ENCODE peak calls at places on chromosome 19, in five cellular contexts. Z, U, T, B and M are unnamed samples.

GRCh38 chr19:16801599-16801998 is 27.6 kb upstream of the SIN3B start:
- DNase-seq in Z (no peak), U (no peak), T (no peak), B (no peak), M (no peak)

GRCh38 chr19:4206818-4207484 is 22.4 kb upstream of the EBI3 start:
- DNase-seq in Z (no peak), U (no peak), T (no peak), B (no peak), M (no peak)

GRCh38 chr19:8321067-8321759 is at the start of the genes NDUFA7 and RPS28:
- DNase-seq in Z (peak), U (peak), T (peak), B (peak), M (peak)

GRCh38 chr19:39351537-39352037 is 9.4 kb downstream of the SAMD4B start:
- DNase-seq in Z (no peak), U (no peak), T (no peak), B (no peak), M (peak)

GRCh38 chr19:53130506-53130905 is 2.2 kb downstream of the ZNF415 start:
- DNase-seq in Z (no peak), U (no peak), T (no peak), B (no peak), M (no peak)

GRCh38 chr19:1315470-1316166 is 29.9 kb downstream of the EFNA2 start:
- DNase-seq in Z (no peak), U (peak), T (no peak), B (peak), M (no peak)

GRCh38 chr19:45296365-45296764 is 26.3 kb downstream of the CKM start:
- DNase-seq in Z (no peak), U (no peak), T (no peak), B (no peak), M (no peak)

GRCh38 chr19:52007805-52008557 is at the start of gene ZNF615:
- DNase-seq in Z (peak), U (peak), T (peak), B (peak), M (no peak)

GRCh38 chr19:39848392-39848791 is 2.2 kb upstream of the FBL start:
- DNase-seq in Z (no peak), U (no peak), T (no peak), B (no peak), M (no peak)